ENCODE peak calls at places on chromosomes 1 and 21, in five cellular contexts. G is K562, M is HepG2, F is A549, T is GM12878. P is an unnamed sample.

GRCh38 chr1:56715161-56715560 is 70.0 kb downstream of the PRKAA2 start:
- DNase-seq in T (no peak), G (no peak), F (no peak), M (no peak), P (no peak)

GRCh38 chr1:236998571-236998970 is 5.7 kb downstream of the MT1HL1 start:
- DNase-seq in F (no peak), M (no peak), T (no peak), G (no peak), P (no peak)

GRCh38 chr1:41666991-41667631 is 182.6 kb upstream of the EDN2 start:
- DNase-seq in G (no peak), F (no peak), M (no peak), T (peak; percentile 53), P (peak; percentile 40)

GRCh38 chr1:203025721-203026665 is at the start of gene PPFIA4:
- DNase-seq in M (no peak), G (peak; percentile 99), F (peak; percentile 87), T (peak; percentile 42), P (peak; percentile 75)

GRCh38 chr1:228284148-228284495 is 76.3 kb downstream of the OBSCN start:
- DNase-seq in G (no peak), M (no peak), F (no peak), T (no peak), P (no peak)

GRCh38 chr1:11062965-11063401 is 3.2 kb upstream of the SRM start:
- DNase-seq in F (no peak), M (no peak), T (peak; percentile 87), G (no peak), P (peak; percentile 60)

GRCh38 chr1:180580237-180580636 is 21.5 kb downstream of the OVAAL start:
- DNase-seq in T (no peak), F (no peak), G (no peak), M (no peak), P (no peak)

GRCh38 chr21:42820513-42821465 is 58.5 kb downstream of the WDR4 start:
- DNase-seq in M (peak; percentile 26), G (no peak), F (no peak), T (no peak), P (no peak)

GRCh38 chr1:204867203-204867602 is 3.5 kb upstream of the NFASC start:
- DNase-seq in M (no peak), G (no peak), T (no peak), F (no peak), P (no peak)

GRCh38 chr1:11924334-11925195 is 1.7 kb downstream of the KIAA2013 start:
- DNase-seq in T (no peak), F (no peak), G (no peak), M (no peak), P (peak; percentile 26)

GRCh38 chr1:18091660-18092446 is 15.7 kb upstream of the IGSF21 start:
- DNase-seq in T (no peak), G (no peak), F (no peak), M (no peak), P (no peak)
- TF ChIP-seq MYC in T (no peak), G (no peak), F (no peak), M (no peak), P (no peak)

GRCh38 chr1:8495928-8496401 is 178.1 kb downstream of the SLC45A1 start:
- DNase-seq in G (peak; percentile 21), T (no peak), F (peak; percentile 12), M (no peak), P (peak; percentile 28)
- TF ChIP-seq MYC in G (no peak), T (no peak), F (no peak), M (no peak), P (no peak)

DNA sequence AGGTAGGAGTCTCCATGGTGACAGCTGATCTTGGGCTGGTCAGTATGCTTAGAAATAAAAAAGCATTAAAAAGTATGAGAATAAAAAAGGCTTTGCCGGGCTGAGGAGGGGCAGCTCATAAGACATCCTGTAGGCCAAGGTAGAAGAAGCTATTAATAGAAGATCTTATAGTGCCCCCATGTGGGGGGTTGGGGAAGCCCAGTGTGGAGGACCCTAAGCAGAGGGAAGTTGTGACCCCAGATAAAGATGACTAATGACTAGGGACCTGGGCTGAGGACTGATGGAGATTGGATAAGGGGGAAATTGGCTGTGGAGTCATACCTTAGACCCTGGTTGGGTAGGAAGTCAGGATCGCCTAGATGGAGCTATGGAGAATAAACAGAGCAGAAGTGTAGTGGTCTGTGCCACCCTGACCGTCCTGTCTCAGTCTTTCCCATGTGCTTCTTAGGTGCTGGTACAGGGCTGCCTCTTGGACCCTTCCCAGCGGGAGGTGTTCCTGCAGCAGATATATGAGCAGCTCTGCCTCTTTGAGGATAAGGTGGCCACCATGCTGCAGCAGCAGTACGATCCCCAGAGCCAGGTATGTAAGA is 25.0 kb downstream of the SZT2 start:
- DNase-seq in M (peak; percentile 62), F (peak; percentile 56), T (no peak), G (peak; percentile 82), P (peak; percentile 78)
- TF ChIP-seq MYC in M (no peak), F (no peak), T (no peak), G (no peak), P (no peak)

GRCh38 chr1:82086739-82087138 is 286.0 kb downstream of the ADGRL2 start:
- DNase-seq in T (no peak), M (no peak), F (no peak), G (no peak), P (no peak)
- TF ChIP-seq MYC in T (no peak), M (no peak), F (no peak), G (no peak), P (no peak)

DNA sequence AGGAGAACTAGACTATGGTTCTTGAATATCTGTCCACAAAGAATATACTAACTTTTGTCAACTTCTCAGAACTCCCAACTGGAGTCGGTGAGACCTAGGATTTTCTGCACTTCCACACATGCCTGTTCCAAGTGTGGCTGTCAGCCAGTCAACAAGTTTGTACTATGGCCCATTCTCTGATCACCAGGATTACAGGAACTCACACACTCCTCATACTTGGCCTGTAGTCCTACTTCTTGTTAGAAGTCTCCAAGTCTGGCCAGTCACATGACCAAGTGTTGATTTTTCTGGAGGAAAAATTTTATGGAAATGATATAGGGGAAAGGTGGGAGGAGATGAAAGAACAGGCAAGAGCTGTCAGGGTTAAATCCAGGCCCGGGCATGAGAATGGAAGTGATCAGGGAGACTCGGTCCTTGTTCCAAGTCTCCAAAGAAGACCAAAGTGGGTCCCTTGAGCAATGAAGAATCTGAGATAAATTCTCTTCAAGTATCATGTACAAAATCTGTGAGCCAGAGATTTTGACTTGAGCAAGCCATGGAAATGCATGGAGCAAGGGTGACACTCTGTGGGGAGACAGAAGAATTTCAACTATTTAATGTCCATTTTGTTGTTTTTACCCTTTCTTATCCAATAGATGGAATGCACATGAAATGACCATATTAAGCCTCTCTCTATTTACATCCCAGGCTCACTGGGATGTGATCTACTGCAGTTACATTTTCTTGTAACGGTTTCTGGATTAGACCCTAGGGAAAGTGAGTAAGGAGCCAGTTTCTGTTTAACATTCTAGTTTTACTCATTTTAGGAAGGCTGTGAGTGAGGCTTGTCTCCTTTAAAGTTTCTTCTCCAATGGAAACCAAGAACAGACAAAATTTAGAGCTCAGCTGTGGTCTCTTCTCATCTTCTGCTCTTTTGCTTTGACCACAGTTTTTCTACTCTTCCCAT is 320.9 kb downstream of the ASTN1 start:
- DNase-seq in T (no peak), M (peak; percentile 7), G (peak; percentile 46), F (peak; percentile 43), P (peak; percentile 49)
- TF ChIP-seq MYC in T (no peak), M (no peak), G (no peak), F (no peak), P (no peak)

GRCh38 chr1:118264326-118264725 is 79.3 kb upstream of the SPAG17 start:
- DNase-seq in M (no peak), F (no peak), G (no peak), T (no peak), P (no peak)
- TF ChIP-seq MYC in M (no peak), F (no peak), G (no peak), T (no peak), P (no peak)

DNA sequence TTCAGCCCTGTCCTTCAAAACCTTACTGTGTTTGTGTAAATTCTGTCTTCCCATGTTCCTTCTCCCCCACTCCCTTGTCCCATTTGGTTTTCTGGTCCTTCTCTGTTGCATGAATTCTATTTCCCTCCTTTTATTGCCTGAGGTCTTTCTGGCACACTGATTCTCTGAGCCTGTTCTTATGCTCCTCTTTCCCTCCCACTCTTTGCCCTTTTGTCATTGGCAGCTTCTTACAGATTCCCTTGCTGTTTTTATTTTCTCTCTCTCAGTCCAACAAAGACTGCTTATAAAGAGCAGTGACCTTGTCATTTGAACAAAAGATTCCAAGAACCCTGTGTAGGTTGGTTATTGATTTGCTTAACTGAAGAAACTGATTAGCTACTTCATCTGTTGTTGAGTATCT is 49.7 kb downstream of the GPR52 start:
- DNase-seq in T (no peak), F (no peak), G (no peak), M (no peak), P (no peak)
- TF ChIP-seq MYC in T (no peak), F (no peak), G (no peak), M (no peak), P (no peak)

GRCh38 chr1:30936541-30937171 is 28.1 kb upstream of the SDC3 start:
- DNase-seq in G (no peak), M (no peak), T (no peak), F (no peak), P (no peak)
- TF ChIP-seq MYC in G (no peak), M (no peak), T (no peak), F (no peak), P (no peak)

DNA sequence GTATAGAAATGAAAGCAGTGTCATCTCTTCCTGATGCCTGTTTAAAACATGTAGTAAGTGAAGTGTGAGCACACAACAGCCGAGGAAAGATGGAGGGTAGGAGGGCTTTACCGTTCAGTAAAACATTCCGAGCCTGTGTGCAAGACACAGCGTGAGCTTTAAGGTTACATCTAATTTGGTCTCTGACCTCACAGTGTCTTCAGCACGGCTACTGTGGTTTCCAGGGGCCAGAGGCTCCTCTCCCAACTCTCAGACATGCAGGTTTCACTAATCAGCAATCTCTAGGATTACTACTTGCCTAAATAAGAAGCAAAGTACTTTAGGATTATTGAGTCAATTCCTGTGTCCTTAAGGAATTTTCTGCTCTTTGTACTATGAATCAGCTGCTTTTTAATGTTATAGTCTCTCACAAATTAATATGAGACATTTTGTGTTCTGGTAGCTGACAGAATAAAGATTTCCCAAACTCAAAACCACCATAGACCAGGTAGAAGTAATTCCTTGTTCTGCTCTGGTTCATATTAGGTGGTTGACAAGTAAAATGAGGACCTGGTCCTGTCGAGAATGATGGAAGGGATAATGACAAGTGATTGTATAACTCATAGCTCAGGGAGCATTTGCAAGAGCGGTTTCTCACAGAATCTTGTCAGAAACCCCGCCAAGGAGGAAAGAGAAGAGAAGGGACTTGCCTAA is 46.2 kb downstream of the SAMD13 start:
- DNase-seq in T (no peak), M (no peak), F (no peak), G (no peak), P (no peak)
- TF ChIP-seq MYC in T (no peak), M (no peak), F (no peak), G (no peak), P (no peak)

P was measured in NB4.